ENCODE peak calls at places on chromosomes 2 and 18, in five cellular contexts. K is HCT116, O is K562, D is sigmoid colon, C is endothelial cell of umbilical vein. Z is an unnamed sample.

GRCh38 chr2:27092696-27093429 is 6.3 kb downstream of the KHK start:
- DNase-seq in C (no peak), K (no peak), D (no peak), O (peak), Z (no peak)

GRCh38 chr18:21978546-21979170 is 190.7 kb upstream of the GATA6 start:
- DNase-seq in K (no peak), D (no peak), O (no peak), C (no peak), Z (no peak)

GRCh38 chr2:172246649-172247048 is 143.9 kb upstream of the DLX2 start:
- DNase-seq in O (no peak), D (no peak), C (peak), K (peak), Z (no peak)

GRCh38 chr2:20015482-20016083 is 3.1 kb upstream of the MATN3 start:
- DNase-seq in K (peak), O (peak), D (no peak), C (peak), Z (no peak)

GRCh38 chr2:102285368-102285767 is 26.0 kb upstream of the IL1RL1 start:
- DNase-seq in K (no peak), C (no peak), D (no peak), O (no peak), Z (no peak)

GRCh38 chr18:3347286-3347803 is 85.4 kb downstream of the MYL12B start:
- DNase-seq in O (no peak), D (no peak), C (no peak), K (no peak), Z (no peak)

GRCh38 chr2:6916224-6916623 is 988 bp upstream of the RNF144A start:
- DNase-seq in D (no peak), C (no peak), K (no peak), O (no peak), Z (no peak)

GRCh38 chr18:31677592-31677991 is 6.8 kb downstream of the B4GALT6 start:
- DNase-seq in O (no peak), D (no peak), C (no peak), K (no peak), Z (no peak)

GRCh38 chr2:145431181-145431951 is 911.4 kb upstream of the ZEB2 start:
- DNase-seq in D (no peak), C (no peak), O (no peak), K (no peak), Z (no peak)

GRCh38 chr18:78512080-78512601 is 467.5 kb upstream of the SALL3 start:
- DNase-seq in O (no peak), D (peak), K (no peak), C (no peak), Z (peak)

GRCh38 chr2:52034706-52035105 is 1002.8 kb upstream of the NRXN1 start:
- DNase-seq in C (no peak), O (no peak), D (no peak), K (no peak), Z (no peak)

GRCh38 chr18:56995579-56996194 is 151.2 kb upstream of the BOD1L2 start:
- DNase-seq in O (no peak), C (no peak), D (no peak), K (no peak), Z (no peak)

GRCh38 chr2:216083464-216084279 is 2.0 kb downstream of the TMEM169 start:
- DNase-seq in O (peak), K (no peak), D (no peak), C (no peak), Z (no peak)

GRCh38 chr2:241844066-241844728 is 14.5 kb downstream of the PDCD1 start:
- DNase-seq in D (peak), O (peak), C (peak), K (peak), Z (peak)

GRCh38 chr2:105100064-105100840 is 62.4 kb downstream of the MRPS9 start:
- DNase-seq in D (no peak), O (no peak), C (no peak), K (no peak), Z (no peak)

GRCh38 chr18:35577045-35577848 is 4.3 kb upstream of the GALNT1 start:
- DNase-seq in O (no peak), C (no peak), K (no peak), D (no peak), Z (no peak)

GRCh38 chr2:177343773-177344172 is 48.8 kb upstream of the AGPS start:
- DNase-seq in O (no peak), C (no peak), D (no peak), K (no peak), Z (no peak)

GRCh38 chr2:18690342-18690741 is 101.0 kb upstream of the NT5C1B start:
- DNase-seq in C (no peak), O (no peak), D (no peak), K (peak), Z (no peak)

GRCh38 chr2:160741815-160742214 is 248.2 kb upstream of the RBMS1 start:
- DNase-seq in O (no peak), C (no peak), K (no peak), D (no peak), Z (no peak)

GRCh38 chr2:228722311-228722710 is 540.8 kb upstream of the SPHKAP start:
- DNase-seq in K (no peak), D (no peak), C (no peak), O (no peak), Z (no peak)

GRCh38 chr18:48951448-48952286 is 902 bp upstream of the SMAD7 start:
- DNase-seq in O (peak), D (peak), K (no peak), C (peak), Z (peak)

GRCh38 chr18:46471809-46472498 is 185.1 kb downstream of the LOXHD1 start:
- DNase-seq in K (no peak), D (peak), O (no peak), C (no peak), Z (peak)

GRCh38 chr18:46466236-46467160 is 190.5 kb downstream of the LOXHD1 start:
- DNase-seq in K (no peak), C (no peak), D (no peak), O (no peak), Z (peak)

GRCh38 chr18:46470714-46471113 is 186.3 kb downstream of the LOXHD1 start:
- DNase-seq in D (no peak), O (no peak), C (no peak), K (no peak), Z (no peak)

GRCh38 chr18:46468431-46469180 is 188.4 kb downstream of the LOXHD1 start:
- DNase-seq in D (no peak), K (no peak), O (no peak), C (no peak), Z (peak)

GRCh38 chr18:46469186-46469915 is 187.7 kb downstream of the LOXHD1 start:
- DNase-seq in O (no peak), K (no peak), D (no peak), C (no peak), Z (no peak)
- TF ChIP-seq POLR2A in O (no peak), K (no peak), D (no peak), C (no peak), Z (no peak)

GRCh38 chr2:28231110-28231621 is 161.5 kb upstream of the FOSL2 start:
- DNase-seq in K (no peak), D (no peak), C (no peak), O (no peak), Z (no peak)
- TF ChIP-seq POLR2AphosphoS5 in K (no peak), D (no peak), C (no peak), O (no peak), Z (no peak)

DNA sequence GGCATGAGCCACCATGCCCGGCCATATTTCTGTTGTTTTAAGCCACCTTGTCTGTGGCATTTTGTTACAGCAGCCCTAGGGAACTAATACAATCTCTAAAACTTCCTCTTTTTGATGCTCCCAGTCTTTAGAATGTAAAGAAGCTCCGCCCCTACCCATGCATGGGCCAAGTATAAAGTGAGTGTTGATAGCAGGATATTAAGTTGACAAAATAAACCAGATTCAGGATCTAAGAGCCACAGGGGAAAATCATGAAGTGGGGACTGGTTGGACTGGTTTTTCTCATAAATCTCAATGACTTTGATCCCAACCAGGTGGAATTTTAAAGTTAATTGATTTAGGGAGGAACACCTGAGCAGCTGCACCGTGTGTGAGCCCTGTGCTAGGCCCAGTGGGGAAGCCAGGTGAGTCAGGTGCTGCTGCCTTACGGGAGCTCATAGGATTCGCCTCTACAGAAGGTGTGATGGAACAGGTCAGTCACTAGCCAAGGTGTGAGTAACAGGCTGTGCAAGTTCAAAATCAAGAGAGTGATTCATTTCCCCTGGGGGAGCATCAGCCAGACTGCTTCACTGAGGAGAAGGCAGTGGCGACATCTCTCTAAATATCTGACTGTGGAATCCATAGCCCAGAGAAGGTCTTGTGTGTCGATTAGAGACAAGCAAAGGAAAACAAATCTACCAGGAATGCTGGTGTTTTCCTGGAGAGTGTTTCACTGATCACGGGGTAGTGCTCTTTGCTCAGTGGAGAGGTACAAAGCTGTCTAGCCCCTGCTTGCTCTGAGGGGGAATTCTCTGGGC is 63.0 kb upstream of the MSH2 start:
- DNase-seq in O (no peak), D (no peak), K (peak), C (no peak), Z (no peak)
- TF ChIP-seq POLR2A in O (no peak), D (no peak), K (no peak), C (no peak), Z (no peak)

DNA sequence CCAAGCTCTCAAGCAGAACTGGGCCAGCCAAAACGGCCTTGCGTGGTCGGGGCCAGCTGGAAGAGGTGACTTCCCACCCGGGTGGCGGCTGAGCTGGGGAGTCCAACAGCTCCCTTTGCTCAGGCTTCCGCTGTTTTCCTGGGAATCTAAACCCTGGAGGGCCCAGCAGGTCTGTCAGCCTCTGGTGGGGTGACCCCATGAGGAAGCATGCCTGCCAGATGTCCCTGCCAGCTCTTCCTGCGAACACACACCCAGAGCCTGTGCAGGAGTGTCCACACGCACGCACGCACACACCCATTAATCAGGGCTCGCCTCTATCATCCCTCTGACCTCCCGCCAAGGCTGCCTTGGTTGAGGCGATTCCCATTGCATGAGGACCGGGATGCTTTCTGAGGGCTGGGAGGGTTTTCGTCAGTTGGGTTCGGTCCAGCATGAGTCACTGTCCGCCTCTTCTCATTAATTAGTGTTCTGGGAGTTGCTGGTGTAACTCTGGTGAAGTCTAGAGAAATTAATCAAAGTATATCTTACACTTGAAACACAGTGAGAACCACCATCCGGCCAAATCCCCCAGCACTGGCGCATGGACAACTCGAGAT is 90.7 kb downstream of the TWIST2 start:
- DNase-seq in C (no peak), K (no peak), D (peak), O (no peak), Z (peak)
- TF ChIP-seq POLR2AphosphoS5 in C (no peak), K (no peak), D (peak), O (no peak), Z (peak)